ENCODE peak calls at places on chromosomes 1 and 21, in four cellular contexts. One of them, this sample, is unnamed.

GRCh38 chr21:34669149-34669879 is 520 bp downstream of the CLIC6 start:
- DNase-seq in ovary: peak; percentile 51
- DNase-seq in A549: no peak
- DNase-seq in GM12878: no peak
- DNase-seq in this sample: no peak

GRCh38 chr1:158101944-158102343 is 78.8 kb upstream of the CD1D start:
- DNase-seq in ovary: no peak
- DNase-seq in A549: peak; percentile 30
- DNase-seq in GM12878: no peak
- DNase-seq in this sample: no peak

GRCh38 chr1:238647877-238648276 is 738.5 kb upstream of the CHRM3 start:
- DNase-seq in ovary: no peak
- DNase-seq in A549: peak; percentile 83
- DNase-seq in GM12878: no peak
- DNase-seq in this sample: no peak

GRCh38 chr1:119859647-119860046 is 36.7 kb downstream of the ADAM30 start:
- DNase-seq in ovary: no peak
- DNase-seq in A549: peak; percentile 12
- DNase-seq in GM12878: no peak
- DNase-seq in this sample: peak; percentile 14

GRCh38 chr1:186535388-186536133 is 74.6 kb upstream of the PDC start:
- DNase-seq in ovary: no peak
- DNase-seq in A549: peak; percentile 50
- DNase-seq in GM12878: no peak
- DNase-seq in this sample: no peak

GRCh38 chr1:10132316-10132715 is 78.1 kb upstream of the KIF1B start:
- DNase-seq in ovary: no peak
- DNase-seq in A549: no peak
- DNase-seq in GM12878: no peak
- DNase-seq in this sample: no peak

GRCh38 chr1:113811353-113811887 is 856 bp downstream of the RSBN1 start:
- DNase-seq in ovary: no peak
- DNase-seq in A549: peak; percentile 18
- DNase-seq in GM12878: no peak
- DNase-seq in this sample: peak; percentile 94

GRCh38 chr1:26168410-26169167 is at the start of gene C1orf232:
- DNase-seq in ovary: peak; percentile 56
- DNase-seq in A549: no peak
- DNase-seq in GM12878: no peak
- DNase-seq in this sample: no peak

GRCh38 chr21:14308234-14308633 is 74.7 kb downstream of the HSPA13 start:
- DNase-seq in ovary: no peak
- DNase-seq in A549: no peak
- DNase-seq in GM12878: no peak
- DNase-seq in this sample: no peak

GRCh38 chr1:215526846-215527151 is 40.3 kb upstream of the KCTD3 start:
- DNase-seq in ovary: no peak
- DNase-seq in A549: no peak
- DNase-seq in GM12878: no peak
- DNase-seq in this sample: no peak
- TF ChIP-seq CTCF in ovary: no peak
- TF ChIP-seq CTCF in A549: no peak
- TF ChIP-seq CTCF in GM12878: no peak
- TF ChIP-seq CTCF in this sample: no peak

GRCh38 chr1:144551107-144551542 is 41.6 kb upstream of the PPIAL4F start:
- DNase-seq in ovary: no peak
- DNase-seq in A549: no peak
- DNase-seq in GM12878: no peak
- DNase-seq in this sample: no peak

GRCh38 chr1:144551543-144552424 is 40.9 kb upstream of the PPIAL4F start:
- DNase-seq in ovary: no peak
- DNase-seq in A549: peak; percentile 97
- DNase-seq in GM12878: peak; percentile 89
- DNase-seq in this sample: peak; percentile 90
- TF ChIP-seq EP300 in ovary: no peak
- TF ChIP-seq EP300 in A549: no peak
- TF ChIP-seq EP300 in GM12878: no peak
- TF ChIP-seq EP300 in this sample: no peak

DNA sequence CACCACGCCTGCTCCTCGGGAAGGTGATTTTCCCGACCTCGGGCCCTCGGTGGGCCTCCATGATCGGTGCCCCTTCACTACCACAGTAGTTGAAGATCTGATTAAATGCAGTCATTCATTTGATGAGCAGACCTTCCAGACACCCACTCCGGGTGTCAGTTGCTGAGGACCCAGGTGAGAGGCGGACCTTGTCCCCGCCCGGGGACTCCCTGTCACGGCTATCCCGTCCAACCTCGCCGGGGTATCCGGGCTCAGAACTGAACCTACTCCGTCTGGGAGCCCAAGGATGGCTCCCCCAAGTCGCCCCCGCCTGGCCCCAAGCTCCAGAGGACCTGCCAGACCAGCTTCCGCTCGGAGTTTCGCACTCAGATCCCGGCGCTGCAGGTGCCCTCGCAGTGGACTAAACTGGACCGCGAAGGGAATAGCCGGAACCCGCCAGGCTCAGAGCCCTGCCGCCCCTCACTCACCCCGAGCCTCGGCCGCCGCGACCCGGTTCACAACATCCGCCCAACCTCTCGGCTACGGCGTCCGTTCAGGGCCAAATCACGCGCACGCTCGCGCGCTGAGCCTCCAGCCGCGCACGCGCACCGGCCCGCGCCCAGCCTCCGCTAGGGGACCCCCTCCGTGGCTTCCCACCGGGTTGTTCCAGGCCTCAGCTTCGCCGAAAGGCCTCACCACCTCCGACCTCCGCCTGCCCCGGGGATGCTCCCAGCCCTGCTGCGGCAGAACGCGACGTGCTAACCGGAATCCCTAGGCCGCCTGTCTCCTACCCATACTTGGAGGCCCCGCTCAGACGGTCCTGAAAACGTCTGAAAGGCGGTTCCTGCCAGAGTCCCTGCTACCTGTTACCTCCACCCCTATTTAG is 22.3 kb downstream of the RNU1-3 start:
- DNase-seq in ovary: peak; percentile 100
- DNase-seq in A549: peak; percentile 98
- DNase-seq in GM12878: peak; percentile 93
- DNase-seq in this sample: peak; percentile 99
- TF ChIP-seq POLR2A in ovary: peak; percentile 40
- TF ChIP-seq POLR2A in A549: peak; percentile 95
- TF ChIP-seq POLR2A in GM12878: peak; percentile 92
- TF ChIP-seq POLR2A in this sample: no peak

GRCh38 chr21:42536601-42537000 is 22.9 kb downstream of the SLC37A1 start:
- DNase-seq in ovary: no peak
- DNase-seq in A549: no peak
- DNase-seq in GM12878: no peak
- DNase-seq in this sample: no peak

GRCh38 chr21:42538479-42539275 is 25.0 kb downstream of the SLC37A1 start:
- DNase-seq in ovary: no peak
- DNase-seq in A549: no peak
- DNase-seq in GM12878: no peak
- DNase-seq in this sample: no peak

GRCh38 chr21:42539342-42539741 is 25.7 kb downstream of the SLC37A1 start:
- DNase-seq in ovary: peak; percentile 25
- DNase-seq in A549: no peak
- DNase-seq in GM12878: no peak
- DNase-seq in this sample: no peak

GRCh38 chr21:42535602-42536171 is 22.0 kb downstream of the SLC37A1 start:
- DNase-seq in ovary: no peak
- DNase-seq in A549: no peak
- DNase-seq in GM12878: peak; percentile 81
- DNase-seq in this sample: no peak

GRCh38 chr21:42537106-42537742 is 23.6 kb downstream of the SLC37A1 start:
- DNase-seq in ovary: no peak
- DNase-seq in A549: peak; percentile 6
- DNase-seq in GM12878: no peak
- DNase-seq in this sample: no peak
- TF ChIP-seq CTCF in ovary: no peak
- TF ChIP-seq CTCF in A549: peak; percentile 29
- TF ChIP-seq CTCF in GM12878: peak; percentile 82
- TF ChIP-seq CTCF in this sample: peak; percentile 31

GRCh38 chr21:43767980-43768867 is 7.9 kb downstream of the CSTB start:
- DNase-seq in ovary: no peak
- DNase-seq in A549: peak; percentile 89
- DNase-seq in GM12878: no peak
- DNase-seq in this sample: no peak
- TF ChIP-seq EP300 in ovary: no peak
- TF ChIP-seq EP300 in A549: no peak
- TF ChIP-seq EP300 in GM12878: no peak
- TF ChIP-seq EP300 in this sample: no peak

DNA sequence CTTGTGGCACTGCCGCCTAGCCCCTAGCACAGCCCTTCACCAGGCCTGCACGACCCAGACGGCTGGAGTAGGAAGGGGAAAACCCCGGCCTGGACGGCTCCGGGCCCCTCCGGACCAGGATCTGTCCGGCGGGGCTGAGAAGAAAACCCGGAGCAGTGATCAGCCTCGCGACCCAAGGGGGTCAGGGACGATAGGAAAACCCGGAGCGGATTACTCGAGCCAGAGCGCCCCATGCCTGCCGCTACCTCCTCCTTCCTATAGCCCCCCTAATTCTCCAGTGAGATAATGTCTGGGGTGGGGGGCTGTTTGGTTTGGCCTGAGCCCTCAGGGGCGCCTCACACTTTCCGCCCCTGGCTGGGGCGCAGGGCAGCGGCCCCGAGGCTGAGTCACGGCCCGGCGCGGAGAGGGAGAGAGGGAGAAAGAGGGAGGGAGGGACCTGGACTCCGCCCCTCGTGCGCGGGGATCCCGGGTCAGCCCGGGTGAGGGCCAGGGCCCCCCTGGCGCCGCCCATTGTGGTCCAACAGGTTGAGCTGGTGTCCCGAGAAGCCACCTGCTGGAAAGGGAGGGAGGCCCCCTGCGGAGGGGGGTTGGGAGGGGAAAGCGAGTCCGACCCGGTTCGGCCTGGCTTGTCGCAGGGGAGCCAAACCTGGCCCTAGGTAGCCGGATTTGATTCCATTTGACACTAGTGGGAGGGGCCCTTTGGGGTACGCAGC is 1.7 kb upstream of the ZBTB7B start:
- DNase-seq in ovary: peak; percentile 91
- DNase-seq in A549: peak; percentile 94
- DNase-seq in GM12878: peak; percentile 41
- DNase-seq in this sample: no peak
- TF ChIP-seq POLR2A in ovary: peak; percentile 94
- TF ChIP-seq POLR2A in A549: no peak
- TF ChIP-seq POLR2A in GM12878: peak; percentile 63
- TF ChIP-seq POLR2A in this sample: peak; percentile 93

DNA sequence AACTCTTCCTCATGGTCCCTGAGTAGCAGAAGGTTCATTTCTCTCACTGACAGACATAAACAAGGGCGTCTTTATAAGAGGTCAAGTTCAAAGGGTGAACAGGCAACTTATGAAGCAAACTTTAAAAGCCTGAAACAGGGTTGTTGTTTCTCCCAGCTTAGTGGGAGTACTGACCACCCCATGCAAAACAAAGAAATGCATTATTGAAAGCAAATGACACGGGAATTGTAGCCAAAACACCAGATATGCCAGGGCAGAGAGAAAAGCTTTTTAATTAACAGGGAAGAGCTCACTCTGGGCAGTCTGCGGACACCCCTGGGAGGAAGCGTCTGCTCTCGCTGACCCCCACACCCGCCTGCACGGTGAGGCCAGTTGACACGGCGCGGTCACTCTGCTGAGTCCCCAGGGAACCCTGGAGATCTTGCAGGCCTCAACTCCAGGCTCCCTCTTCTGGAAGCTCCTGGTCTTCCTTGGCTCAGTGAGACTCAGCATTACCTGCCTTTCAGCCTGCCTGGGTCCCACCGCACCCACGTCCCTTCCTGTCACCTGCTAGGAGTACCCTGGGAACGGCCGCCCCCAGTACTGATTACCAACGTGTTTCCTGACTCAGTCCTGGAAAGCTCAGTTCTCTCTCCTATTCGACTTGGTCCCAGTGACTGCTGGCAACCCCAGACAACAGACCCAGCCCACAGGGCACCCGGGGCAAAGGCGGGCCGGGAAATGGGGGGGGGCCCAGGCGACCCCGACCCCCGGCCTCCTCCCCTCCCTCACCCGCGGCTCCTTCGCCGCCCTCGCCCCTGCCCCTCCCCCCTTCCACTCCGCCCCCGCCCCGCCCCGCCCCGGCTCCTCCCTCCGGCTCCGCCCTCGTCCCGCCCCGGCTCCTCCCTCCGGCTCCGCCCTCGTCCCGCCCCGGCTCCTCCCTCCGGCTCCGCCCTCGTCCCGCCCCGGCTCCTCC is 972 bp downstream of the CFAP410 start:
- DNase-seq in ovary: peak; percentile 81
- DNase-seq in A549: peak; percentile 65
- DNase-seq in GM12878: no peak
- DNase-seq in this sample: no peak
- TF ChIP-seq CTCF in ovary: peak; percentile 39
- TF ChIP-seq CTCF in A549: peak; percentile 17
- TF ChIP-seq CTCF in GM12878: peak; percentile 42
- TF ChIP-seq CTCF in this sample: peak; percentile 49

GRCh38 chr1:244368279-244368678 is 83.4 kb downstream of the ADSS2 start:
- DNase-seq in ovary: no peak
- DNase-seq in A549: no peak
- DNase-seq in GM12878: no peak
- DNase-seq in this sample: no peak

GRCh38 chr1:244371294-244372141 is 80.2 kb downstream of the ADSS2 start:
- DNase-seq in ovary: no peak
- DNase-seq in A549: no peak
- DNase-seq in GM12878: no peak
- DNase-seq in this sample: no peak

GRCh38 chr1:244370060-244370637 is 81.6 kb downstream of the ADSS2 start:
- DNase-seq in ovary: no peak
- DNase-seq in A549: no peak
- DNase-seq in GM12878: no peak
- DNase-seq in this sample: no peak

GRCh38 chr1:244367399-244368114 is 84.2 kb downstream of the ADSS2 start:
- DNase-seq in ovary: no peak
- DNase-seq in A549: no peak
- DNase-seq in GM12878: no peak
- DNase-seq in this sample: no peak

GRCh38 chr1:244369256-244370057 is 82.3 kb downstream of the ADSS2 start:
- DNase-seq in ovary: no peak
- DNase-seq in A549: no peak
- DNase-seq in GM12878: no peak
- DNase-seq in this sample: no peak
- TF ChIP-seq EP300 in ovary: no peak
- TF ChIP-seq EP300 in A549: no peak
- TF ChIP-seq EP300 in GM12878: no peak
- TF ChIP-seq EP300 in this sample: no peak